ENCODE peak calls at places on chromosomes 13 and 19, in ten cellular contexts. Q is AG04450, P is upper lobe of right lung, U is ovary, W is left lung, Y is GM23338, O is uterus, S is fibroblast of lung, D is tibial nerve, J is pancreas. X is an unnamed sample. For H3K27me3, the result is how much of the 10 kb centered on the place peaks cover.

GRCh38 chr13:29849071-29849541 is 1.3 kb downstream of the UBL3 start:
- DNase-seq in Q (no peak), P (no peak), U (no peak), W (no peak), Y (peak), O (no peak), S (peak), D (peak), J (no peak), X (no peak)

GRCh38 chr13:29441301-29441700 is 154.2 kb downstream of the SLC7A1 start:
- DNase-seq in Q (no peak), P (no peak), U (no peak), W (no peak), Y (no peak), O (no peak), S (no peak), D (no peak), J (no peak), X (no peak)

GRCh38 chr13:66532146-66532545 is 698.0 kb downstream of the PCDH9 start:
- DNase-seq in Q (peak), P (no peak), U (no peak), W (no peak), Y (no peak), O (no peak), S (peak), D (no peak), J (no peak), X (no peak)

GRCh38 chr19:51564791-51565190 is 6.3 kb upstream of the ZNF175 start:
- DNase-seq in Q (no peak), P (no peak), U (no peak), W (no peak), Y (peak), O (no peak), S (no peak), D (no peak), J (no peak), X (no peak)

GRCh38 chr13:24742294-24742693 is 21.7 kb upstream of the RNF17 start:
- DNase-seq in Q (no peak), P (no peak), U (no peak), W (no peak), Y (peak), O (no peak), S (peak), D (no peak), J (no peak), X (no peak)

GRCh38 chr19:56167064-56167578 is 8.7 kb upstream of the GALP start:
- DNase-seq in Q (no peak), P (no peak), U (no peak), W (no peak), Y (peak), O (no peak), S (no peak), D (no peak), J (no peak), X (no peak)

GRCh38 chr19:56839665-56840451 is 668 bp downstream of the PEG3 start:
- DNase-seq in Q (no peak), P (peak), U (peak), W (peak), Y (no peak), O (peak), S (peak), D (peak), J (peak), X (peak)

GRCh38 chr13:73782781-73783180 is 351.4 kb downstream of the KLF12 start:
- DNase-seq in Q (peak), P (no peak), U (no peak), W (no peak), Y (no peak), O (no peak), S (peak), D (no peak), J (no peak), X (no peak)

GRCh38 chr13:91882918-91883317 is 484.5 kb downstream of the GPC5 start:
- DNase-seq in Q (no peak), P (no peak), U (no peak), W (no peak), Y (no peak), O (no peak), S (no peak), D (no peak), J (no peak), X (peak)

GRCh38 chr13:87769445-87769844 is 98.3 kb downstream of the SLITRK5 start:
- DNase-seq in Q (no peak), P (no peak), U (no peak), W (no peak), Y (no peak), O (no peak), S (no peak), D (no peak), J (no peak), X (no peak)

GRCh38 chr13:61880576-61881283 is 465.1 kb upstream of the PCDH20 start:
- DNase-seq in Q (no peak), P (no peak), U (no peak), W (no peak), Y (peak), O (no peak), S (peak), D (no peak), J (no peak), X (no peak)

GRCh38 chr13:28650284-28650683 is 8.6 kb upstream of the POMP start:
- DNase-seq in Q (no peak), P (no peak), U (no peak), W (no peak), Y (no peak), O (no peak), S (peak), D (no peak), J (no peak), X (no peak)

GRCh38 chr19:57171551-57172081 is 4.3 kb upstream of the DUXA start:
- DNase-seq in Q (no peak), P (no peak), U (peak), W (peak), Y (peak), O (peak), S (peak), D (peak), J (peak), X (no peak)

GRCh38 chr13:35598790-35599369 is 122.4 kb upstream of the MAB21L1 start:
- DNase-seq in Q (no peak), P (no peak), U (no peak), W (no peak), Y (no peak), O (no peak), S (peak), D (no peak), J (no peak), X (no peak)

GRCh38 chr19:4077800-4078683 is 11.3 kb upstream of the ZBTB7A start:
- DNase-seq in Q (no peak), P (peak), U (peak), W (no peak), Y (peak), O (peak), S (no peak), D (peak), J (peak), X (no peak)

GRCh38 chr13:113883921-113884804 is 20.3 kb upstream of the GAS6 start:
- DNase-seq in Q (no peak), P (no peak), U (no peak), W (no peak), Y (no peak), O (no peak), S (no peak), D (no peak), J (no peak), X (no peak)

GRCh38 chr13:97222934-97223710 is 989 bp downstream of the MBNL2 start:
- DNase-seq in Q (no peak), P (no peak), U (no peak), W (no peak), Y (peak), O (no peak), S (no peak), D (no peak), J (no peak), X (no peak)

GRCh38 chr13:23558675-23559536 is 11.3 kb upstream of the TNFRSF19 start:
- DNase-seq in Q (peak), P (peak), U (peak), W (peak), Y (peak), O (peak), S (peak), D (peak), J (no peak), X (no peak)

GRCh38 chr13:95298971-95299627 is 2.2 kb downstream of the ABCC4 start:
- DNase-seq in Q (peak), P (no peak), U (no peak), W (no peak), Y (no peak), O (no peak), S (peak), D (no peak), J (no peak), X (peak)

GRCh38 chr13:34254366-34254765 is 436.4 kb downstream of the RFC3 start:
- DNase-seq in Q (no peak), P (no peak), U (no peak), W (no peak), Y (no peak), O (no peak), S (no peak), D (no peak), J (no peak), X (no peak)

GRCh38 chr19:3234800-3235199 is 10.3 kb downstream of the CELF5 start:
- DNase-seq in Q (no peak), P (no peak), U (no peak), W (no peak), Y (peak), O (no peak), S (no peak), D (no peak), J (no peak), X (no peak)

GRCh38 chr19:18503337-18503970 is 18.4 kb downstream of the ELL start:
- DNase-seq in Q (no peak), P (no peak), U (no peak), W (no peak), Y (no peak), O (no peak), S (no peak), D (no peak), J (no peak), X (no peak)

GRCh38 chr19:4555657-4556561 is 3.6 kb downstream of the SEMA6B start:
- DNase-seq in Q (no peak), P (no peak), U (no peak), W (no peak), Y (peak), O (no peak), S (no peak), D (no peak), J (peak), X (no peak)

GRCh38 chr13:109743706-109744453 is 42.5 kb downstream of the IRS2 start:
- DNase-seq in Q (peak), P (no peak), U (peak), W (no peak), Y (no peak), O (peak), S (peak), D (no peak), J (no peak), X (peak)

GRCh38 chr13:38607136-38607535 is 79.7 kb upstream of the FREM2 start:
- DNase-seq in Q (no peak), P (no peak), U (no peak), W (no peak), Y (peak), O (no peak), S (peak), D (no peak), J (no peak), X (no peak)

GRCh38 chr19:49514151-49514550 is 1.7 kb downstream of the FCGRT start:
- DNase-seq in Q (no peak), P (peak), U (no peak), W (no peak), Y (no peak), O (no peak), S (no peak), D (no peak), J (peak), X (no peak)

GRCh38 chr13:75788494-75788991 is 152.4 kb downstream of the LMO7 start:
- DNase-seq in Q (peak), P (no peak), U (no peak), W (peak), Y (no peak), O (no peak), S (peak), D (no peak), J (no peak), X (no peak)

GRCh38 chr19:615619-616018 is 17.7 kb downstream of the POLRMT start:
- DNase-seq in Q (no peak), P (no peak), U (no peak), W (no peak), Y (peak), O (no peak), S (no peak), D (no peak), J (no peak), X (no peak)

GRCh38 chr13:99226493-99226892 is 25.8 kb downstream of the UBAC2 start:
- DNase-seq in Q (no peak), P (no peak), U (no peak), W (no peak), Y (no peak), O (no peak), S (peak), D (no peak), J (no peak), X (no peak)

GRCh38 chr13:110017379-110017778 is 231.0 kb upstream of the IRS2 start:
- DNase-seq in Q (peak), P (no peak), U (no peak), W (no peak), Y (peak), O (no peak), S (peak), D (no peak), J (no peak), X (peak)

GRCh38 chr19:12364391-12365093 is 941 bp downstream of the ZNF442 start:
- DNase-seq in Q (no peak), P (peak), U (peak), W (peak), Y (peak), O (peak), S (peak), D (peak), J (peak), X (no peak)

GRCh38 chr13:109698779-109699178 is 87.6 kb downstream of the IRS2 start:
- DNase-seq in Q (no peak), P (no peak), U (no peak), W (no peak), Y (no peak), O (no peak), S (peak), D (no peak), J (no peak), X (no peak)

GRCh38 chr19:55679343-55680257 is 4.6 kb downstream of the EPN1 start:
- DNase-seq in Q (no peak), P (no peak), U (no peak), W (no peak), Y (no peak), O (no peak), S (peak), D (no peak), J (peak), X (no peak)

GRCh38 chr19:35487821-35488220 is 2.4 kb downstream of the KRTDAP start:
- DNase-seq in Q (no peak), P (no peak), U (no peak), W (no peak), Y (no peak), O (no peak), S (no peak), D (no peak), J (no peak), X (no peak)

GRCh38 chr13:94249512-94249911 is 230.0 kb downstream of the DCT start:
- DNase-seq in Q (peak), P (no peak), U (no peak), W (no peak), Y (peak), O (no peak), S (peak), D (no peak), J (no peak), X (peak)

GRCh38 chr19:58562126-58563033 is 4.0 kb upstream of the UBE2M start:
- DNase-seq in Q (no peak), P (peak), U (peak), W (peak), Y (peak), O (no peak), S (peak), D (no peak), J (no peak), X (no peak)

GRCh38 chr13:77513719-77514335 is 21.7 kb upstream of the SCEL start:
- DNase-seq in Q (no peak), P (no peak), U (no peak), W (no peak), Y (no peak), O (no peak), S (no peak), D (no peak), J (no peak), X (no peak)
- H3K4me3 ChIP-seq in Q (no peak), P (no peak), U (no peak), W (no peak), Y (no peak), O (no peak), S (no peak), D (no peak), J (no peak), X (no peak)

GRCh38 chr19:15161028-15161984 is 39.5 kb downstream of the NOTCH3 start:
- DNase-seq in Q (no peak), P (no peak), U (no peak), W (no peak), Y (peak), O (no peak), S (peak), D (no peak), J (peak), X (no peak)
- TF ChIP-seq CTCF in Q (peak), P (peak), U (no peak), W (no peak), Y (peak), O (no peak), S (peak), D (peak), J (no peak), X (no peak)

GRCh38 chr13:111629016-111629415 is 308.6 kb downstream of the TEX29 start:
- DNase-seq in Q (no peak), P (no peak), U (no peak), W (no peak), Y (no peak), O (no peak), S (no peak), D (no peak), J (no peak), X (no peak)
- H3K27me3 ChIP-seq in Q (under half), P (under half), U (under half), W (under half), Y (under half), O (under half), S (under half), D (under half), J (under half), X (under half)

GRCh38 chr19:2235026-2235395 is 1.1 kb downstream of the PLEKHJ1 start:
- DNase-seq in Q (no peak), P (no peak), U (no peak), W (no peak), Y (no peak), O (no peak), S (no peak), D (no peak), J (no peak), X (no peak)

GRCh38 chr19:2232286-2233151 is 3.6 kb downstream of the PLEKHJ1 start:
- DNase-seq in Q (no peak), P (no peak), U (no peak), W (no peak), Y (no peak), O (no peak), S (no peak), D (no peak), J (no peak), X (no peak)

GRCh38 chr19:2231621-2232221 is 4.4 kb downstream of the PLEKHJ1 start:
- DNase-seq in Q (no peak), P (no peak), U (no peak), W (no peak), Y (no peak), O (no peak), S (no peak), D (no peak), J (no peak), X (no peak)

GRCh38 chr19:2235396-2236284 is 489 bp downstream of the PLEKHJ1 start:
- DNase-seq in Q (no peak), P (peak), U (no peak), W (peak), Y (peak), O (no peak), S (no peak), D (no peak), J (no peak), X (no peak)

GRCh38 chr19:2233601-2234280 is 2.4 kb downstream of the PLEKHJ1 start:
- DNase-seq in Q (no peak), P (no peak), U (no peak), W (no peak), Y (no peak), O (no peak), S (no peak), D (no peak), J (no peak), X (no peak)
- H3K4me3 ChIP-seq in Q (no peak), P (no peak), U (no peak), W (no peak), Y (no peak), O (no peak), S (no peak), D (no peak), J (no peak), X (no peak)

GRCh38 chr13:72781461-72782439 is at the start of the genes DIS3 and PIBF1:
- DNase-seq in Q (peak), P (peak), U (peak), W (peak), Y (peak), O (peak), S (peak), D (peak), J (peak), X (peak)

DNA sequence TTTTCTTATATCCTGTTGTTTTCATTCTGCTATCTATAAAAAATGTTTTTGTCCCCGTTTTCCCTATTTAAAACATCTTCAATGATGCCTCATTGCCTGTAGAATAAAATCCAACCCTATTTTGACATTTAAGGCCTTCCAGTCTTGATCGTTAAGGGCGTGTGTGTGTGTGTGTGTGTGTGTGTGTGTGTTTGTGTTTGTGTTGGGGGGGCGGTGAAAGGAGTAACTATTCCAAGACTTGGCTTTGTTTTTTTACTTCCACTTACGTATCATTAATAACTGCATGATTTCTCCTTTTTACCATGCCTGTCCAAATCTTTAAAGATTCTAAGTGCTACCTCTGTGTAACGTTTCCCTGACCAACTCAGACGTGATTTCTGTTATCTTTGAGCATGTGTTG is 784 bp downstream of the PIBF1 start:
- DNase-seq in Q (no peak), P (no peak), U (no peak), W (no peak), Y (no peak), O (no peak), S (peak), D (no peak), J (no peak), X (no peak)
- TF ChIP-seq CTCF in Q (no peak), P (no peak), U (no peak), W (no peak), Y (no peak), O (no peak), S (no peak), D (no peak), J (no peak), X (no peak)

GRCh38 chr19:42409477-42409876 is 17.7 kb downstream of the LIPE start:
- DNase-seq in Q (no peak), P (no peak), U (no peak), W (no peak), Y (no peak), O (no peak), S (no peak), D (no peak), J (peak), X (no peak)

GRCh38 chr19:42412661-42413076 is 14.5 kb downstream of the LIPE start:
- DNase-seq in Q (no peak), P (no peak), U (no peak), W (no peak), Y (no peak), O (no peak), S (no peak), D (no peak), J (no peak), X (no peak)

GRCh38 chr19:42412223-42412622 is 15.0 kb downstream of the LIPE start:
- DNase-seq in Q (no peak), P (no peak), U (no peak), W (no peak), Y (peak), O (no peak), S (no peak), D (no peak), J (no peak), X (no peak)

GRCh38 chr19:42411581-42412178 is 15.5 kb downstream of the LIPE start:
- DNase-seq in Q (no peak), P (no peak), U (no peak), W (no peak), Y (no peak), O (no peak), S (no peak), D (no peak), J (no peak), X (no peak)

GRCh38 chr19:42410371-42410770 is 16.8 kb downstream of the LIPE start:
- DNase-seq in Q (no peak), P (no peak), U (no peak), W (no peak), Y (no peak), O (no peak), S (no peak), D (no peak), J (no peak), X (no peak)
- H3K27me3 ChIP-seq in Q (under half), P (under half), U (under half), W (under half), Y (under half), O (under half), S (under half), D (under half), J (under half), X (under half)

GRCh38 chr13:48244159-48244558 is 11.2 kb downstream of the ITM2B start:
- DNase-seq in Q (no peak), P (no peak), U (no peak), W (no peak), Y (no peak), O (no peak), S (no peak), D (no peak), J (no peak), X (no peak)
- H3K4me3 ChIP-seq in Q (no peak), P (no peak), U (no peak), W (no peak), Y (no peak), O (no peak), S (no peak), D (no peak), J (no peak), X (no peak)

X was measured in kidney epithelial cell.